ENCODE peak calls at places on chromosomes 13 and 19, in nine cellular contexts. G is A549, P is breast epithelium, W is stomach, R is HCT116, Y is body of pancreas, K is esophagus squamous epithelium, T is Peyer's patch, C is ovary. E is an unnamed sample.

GRCh38 chr13:47100214-47100853 is 203.5 kb upstream of the HTR2A start:
- DNase-seq in G (no peak), P (no peak), W (no peak), R (no peak), Y (no peak), K (no peak), T (no peak), C (no peak), E (no peak)

GRCh38 chr19:4452230-4452990 is 5.2 kb downstream of the UBXN6 start:
- DNase-seq in G (no peak), P (no peak), W (no peak), R (no peak), Y (no peak), K (no peak), T (no peak), C (no peak), E (no peak)

GRCh38 chr19:38658462-38659306 is 11.2 kb downstream of the ACTN4 start:
- DNase-seq in G (peak), P (peak), W (peak), R (peak), Y (peak), K (no peak), T (no peak), C (no peak), E (no peak)

GRCh38 chr13:44715287-44716224 is 139.4 kb upstream of the TSC22D1 start:
- DNase-seq in G (no peak), P (peak), W (no peak), R (no peak), Y (no peak), K (no peak), T (no peak), C (no peak), E (peak)

GRCh38 chr19:11657307-11657706 is 60.0 kb downstream of the ZNF627 start:
- DNase-seq in G (no peak), P (no peak), W (no peak), R (no peak), Y (no peak), K (no peak), T (no peak), C (no peak), E (no peak)

GRCh38 chr13:73499685-73500084 is 440.9 kb downstream of the KLF5 start:
- DNase-seq in G (no peak), P (no peak), W (no peak), R (no peak), Y (no peak), K (no peak), T (no peak), C (no peak), E (no peak)

GRCh38 chr19:4172861-4173473 is 9.4 kb downstream of the SIRT6 start:
- DNase-seq in G (no peak), P (no peak), W (peak), R (no peak), Y (peak), K (no peak), T (peak), C (peak), E (peak)

GRCh38 chr19:2616741-2617392 is 85.6 kb downstream of the GNG7 start:
- DNase-seq in G (no peak), P (no peak), W (peak), R (no peak), Y (no peak), K (no peak), T (peak), C (no peak), E (no peak)

GRCh38 chr19:8046569-8047165 is 5.9 kb upstream of the CCL25 start:
- DNase-seq in G (no peak), P (no peak), W (no peak), R (no peak), Y (no peak), K (no peak), T (no peak), C (no peak), E (no peak)

GRCh38 chr19:17281391-17282304 is at the start of gene ANKLE1:
- DNase-seq in G (no peak), P (no peak), W (peak), R (no peak), Y (no peak), K (no peak), T (peak), C (peak), E (no peak)

GRCh38 chr13:31521466-31521865 is 217.9 kb upstream of the RXFP2 start:
- DNase-seq in G (no peak), P (no peak), W (no peak), R (no peak), Y (no peak), K (no peak), T (no peak), C (no peak), E (no peak)

GRCh38 chr13:35704331-35704730 is 227.8 kb upstream of the MAB21L1 start:
- DNase-seq in G (peak), P (no peak), W (no peak), R (no peak), Y (no peak), K (no peak), T (no peak), C (no peak), E (no peak)

GRCh38 chr13:94620286-94620896 is 18.7 kb downstream of the GPR180 start:
- DNase-seq in G (peak), P (no peak), W (no peak), R (peak), Y (no peak), K (no peak), T (no peak), C (no peak), E (no peak)

GRCh38 chr13:26710166-26710565 is 50.4 kb downstream of the GPR12 start:
- DNase-seq in G (no peak), P (no peak), W (no peak), R (no peak), Y (no peak), K (no peak), T (no peak), C (no peak), E (no peak)

GRCh38 chr19:15379996-15380647 is 535 bp upstream of the AKAP8 start:
- DNase-seq in G (peak), P (peak), W (peak), R (peak), Y (peak), K (no peak), T (peak), C (no peak), E (no peak)

GRCh38 chr19:33883869-33884519 is 87.3 kb downstream of the KCTD15 start:
- DNase-seq in G (no peak), P (no peak), W (no peak), R (no peak), Y (peak), K (no peak), T (no peak), C (peak), E (no peak)

GRCh38 chr19:46221152-46221551 is 8.4 kb upstream of the IGFL1 start:
- DNase-seq in G (no peak), P (no peak), W (no peak), R (no peak), Y (no peak), K (no peak), T (no peak), C (no peak), E (no peak)

GRCh38 chr13:64446372-64446771 is 2783.8 kb downstream of the PCDH9 start:
- DNase-seq in G (peak), P (no peak), W (no peak), R (peak), Y (no peak), K (no peak), T (no peak), C (no peak), E (no peak)

GRCh38 chr13:39734952-39735351 is 79.5 kb downstream of the COG6 start:
- DNase-seq in G (no peak), P (no peak), W (no peak), R (no peak), Y (no peak), K (no peak), T (no peak), C (no peak), E (no peak)

GRCh38 chr19:14770944-14771839 is 7.2 kb downstream of the ADGRE2 start:
- DNase-seq in G (no peak), P (no peak), W (no peak), R (no peak), Y (no peak), K (no peak), T (no peak), C (no peak), E (no peak)

GRCh38 chr19:41945135-41945766 is 13.9 kb downstream of the RABAC1 start:
- DNase-seq in G (no peak), P (peak), W (peak), R (no peak), Y (no peak), K (peak), T (peak), C (no peak), E (no peak)
- TF ChIP-seq POLR2A in G (no peak), P (no peak), W (no peak), R (no peak), Y (no peak), K (no peak), T (no peak), C (no peak), E (no peak)

DNA sequence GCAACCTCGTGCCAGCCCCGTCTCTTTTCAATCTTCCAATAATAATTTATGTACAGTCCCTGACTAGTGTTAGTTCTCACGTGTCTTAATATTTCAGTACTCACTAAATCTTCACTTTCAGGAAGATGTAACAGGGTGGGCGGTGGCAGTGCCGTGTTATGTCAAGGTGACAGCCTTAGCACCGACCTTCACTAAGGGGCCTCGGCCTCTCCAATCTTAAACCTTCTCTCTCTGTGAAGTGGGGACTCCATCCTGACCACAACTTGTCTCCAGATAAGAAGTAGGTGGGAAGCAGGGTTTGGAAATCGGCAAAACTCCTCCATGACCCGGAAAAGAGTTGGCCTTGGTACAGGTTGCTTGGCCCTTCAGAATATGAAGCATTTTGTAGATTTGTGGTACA is 1.8 kb downstream of the RPS19 start:
- DNase-seq in G (no peak), P (no peak), W (no peak), R (no peak), Y (no peak), K (no peak), T (no peak), C (no peak), E (no peak)
- H3K4me3 ChIP-seq in G (peak), P (no peak), W (peak), R (peak), Y (no peak), K (peak), T (no peak), C (no peak), E (no peak)

GRCh38 chr13:99500839-99501134 is 485 bp upstream of the TM9SF2 start:
- DNase-seq in G (no peak), P (no peak), W (no peak), R (no peak), Y (no peak), K (no peak), T (no peak), C (no peak), E (no peak)

GRCh38 chr13:99501135-99501951 is at the start of gene TM9SF2:
- DNase-seq in G (peak), P (peak), W (peak), R (peak), Y (peak), K (peak), T (peak), C (peak), E (peak)

GRCh38 chr13:99495478-99496321 is 5.6 kb upstream of the TM9SF2 start:
- DNase-seq in G (no peak), P (no peak), W (no peak), R (no peak), Y (no peak), K (no peak), T (no peak), C (no peak), E (no peak)

GRCh38 chr13:99496322-99497142 is 4.7 kb upstream of the TM9SF2 start:
- DNase-seq in G (peak), P (peak), W (peak), R (peak), Y (peak), K (peak), T (peak), C (peak), E (peak)

DNA sequence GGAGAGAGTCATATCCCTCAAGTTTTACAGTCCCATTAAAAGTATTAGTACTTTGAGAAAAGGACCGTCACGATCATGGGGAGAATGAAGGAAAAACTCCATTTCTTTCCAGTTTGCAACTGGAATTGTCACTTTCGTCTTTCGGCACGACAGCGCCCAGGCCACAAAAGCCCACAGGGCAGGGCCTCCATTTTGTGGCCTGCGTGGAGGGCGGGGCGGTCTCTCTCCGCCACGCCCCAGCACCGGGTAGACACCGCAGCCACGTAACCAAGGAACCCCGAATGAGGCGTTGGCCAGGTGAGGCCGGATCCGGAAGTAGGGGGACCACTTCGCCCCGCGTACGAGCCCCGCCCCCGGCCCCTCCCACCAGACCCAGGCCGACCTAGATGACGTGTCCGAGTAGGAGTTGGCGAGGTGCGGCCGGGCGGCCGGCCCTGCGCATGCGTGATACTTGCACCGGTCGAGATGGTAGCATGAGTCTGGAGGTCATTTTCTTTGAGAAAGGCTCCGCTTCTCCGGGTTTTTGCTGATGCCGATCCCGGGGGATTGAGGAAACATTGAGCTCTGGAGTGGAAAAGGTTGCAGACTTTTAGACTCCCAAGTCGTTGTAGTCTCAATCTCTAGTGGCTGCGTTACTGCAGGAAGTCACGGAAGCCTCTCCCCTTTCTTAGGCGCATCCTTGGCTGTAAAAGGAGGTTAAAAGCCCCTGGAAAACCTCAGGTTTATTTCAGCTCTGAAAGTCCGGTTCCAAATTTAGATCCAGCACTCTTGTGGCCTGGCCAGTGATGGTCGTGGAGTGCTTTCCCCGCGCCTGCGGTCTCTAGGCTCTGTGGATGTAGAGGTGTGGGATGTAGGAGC is 2.7 kb upstream of the TM9SF2 start:
- DNase-seq in G (peak), P (peak), W (peak), R (peak), Y (peak), K (peak), T (peak), C (peak), E (peak)
- TF ChIP-seq POLR2A in G (peak), P (no peak), W (no peak), R (peak), Y (no peak), K (peak), T (peak), C (peak), E (peak)

GRCh38 chr13:113157929-113158747 is at the start of gene PROZ:
- DNase-seq in G (no peak), P (no peak), W (no peak), R (no peak), Y (no peak), K (no peak), T (peak), C (no peak), E (no peak)
- H3K4me3 ChIP-seq in G (no peak), P (no peak), W (no peak), R (no peak), Y (no peak), K (no peak), T (no peak), C (no peak), E (no peak)

E was measured in gastrocnemius medialis.